ENCODE peak calls at places on chromosomes 13 and 19, in five cellular contexts. One of them, this sample, is unnamed.

GRCh38 chr19:35438527-35438926 is 9.5 kb upstream of the FFAR2 start:
- DNase-seq in psoas muscle: no peak
- DNase-seq in PC-3: no peak
- DNase-seq in A549: no peak
- DNase-seq in ovary: no peak
- DNase-seq in this sample: no peak

GRCh38 chr19:46210634-46211033 is 18.9 kb upstream of the IGFL1 start:
- DNase-seq in ovary: no peak
- DNase-seq in PC-3: no peak
- DNase-seq in A549: no peak
- DNase-seq in psoas muscle: no peak
- DNase-seq in this sample: no peak

GRCh38 chr13:19680751-19681150 is 47.3 kb downstream of the MPHOSPH8 start:
- DNase-seq in PC-3: no peak
- DNase-seq in ovary: no peak
- DNase-seq in psoas muscle: no peak
- DNase-seq in A549: no peak
- DNase-seq in this sample: no peak

GRCh38 chr13:101784313-101784712 is 331.8 kb downstream of the ITGBL1 start:
- DNase-seq in A549: no peak
- DNase-seq in psoas muscle: no peak
- DNase-seq in PC-3: no peak
- DNase-seq in ovary: no peak
- DNase-seq in this sample: no peak

GRCh38 chr13:103022328-103022727 is 43.9 kb downstream of the SLC10A2 start:
- DNase-seq in PC-3: peak; percentile 4
- DNase-seq in A549: no peak
- DNase-seq in psoas muscle: no peak
- DNase-seq in ovary: no peak
- DNase-seq in this sample: no peak

GRCh38 chr13:89150362-89150761 is 1479.2 kb downstream of the SLITRK5 start:
- DNase-seq in A549: peak; percentile 1
- DNase-seq in PC-3: peak; percentile 25
- DNase-seq in psoas muscle: no peak
- DNase-seq in ovary: no peak
- DNase-seq in this sample: no peak

GRCh38 chr13:42028113-42028799 is 20.2 kb upstream of the DGKH start:
- DNase-seq in psoas muscle: no peak
- DNase-seq in ovary: no peak
- DNase-seq in PC-3: no peak
- DNase-seq in A549: peak; percentile 53
- DNase-seq in this sample: no peak

GRCh38 chr13:111038887-111039286 is 76.2 kb upstream of the ARHGEF7 start:
- DNase-seq in A549: no peak
- DNase-seq in ovary: no peak
- DNase-seq in psoas muscle: no peak
- DNase-seq in PC-3: no peak
- DNase-seq in this sample: no peak

GRCh38 chr13:27442071-27442647 is 8.2 kb downstream of the MTIF3 start:
- DNase-seq in psoas muscle: no peak
- DNase-seq in PC-3: no peak
- DNase-seq in ovary: no peak
- DNase-seq in A549: no peak
- DNase-seq in this sample: no peak

GRCh38 chr19:8445488-8446001 is 770 bp downstream of the HNRNPM start:
- DNase-seq in ovary: peak; percentile 68
- DNase-seq in PC-3: peak; percentile 46
- DNase-seq in psoas muscle: peak; percentile 71
- DNase-seq in A549: no peak
- DNase-seq in this sample: peak; percentile 82

GRCh38 chr13:42377640-42378382 is 105.9 kb downstream of the AKAP11 start:
- DNase-seq in A549: no peak
- DNase-seq in ovary: no peak
- DNase-seq in psoas muscle: no peak
- DNase-seq in PC-3: no peak
- DNase-seq in this sample: no peak

GRCh38 chr13:19150712-19151228 is 30.9 kb downstream of the TUBA3C start:
- DNase-seq in psoas muscle: peak; percentile 66
- DNase-seq in A549: no peak
- DNase-seq in PC-3: no peak
- DNase-seq in ovary: no peak
- DNase-seq in this sample: no peak

GRCh38 chr13:33392794-33393371 is 107.3 kb upstream of the STARD13 start:
- DNase-seq in A549: no peak
- DNase-seq in PC-3: no peak
- DNase-seq in ovary: no peak
- DNase-seq in psoas muscle: no peak
- DNase-seq in this sample: no peak

GRCh38 chr19:18869781-18870530 is 26.0 kb downstream of the CERS1 start:
- DNase-seq in ovary: peak; percentile 37
- DNase-seq in psoas muscle: no peak
- DNase-seq in PC-3: no peak
- DNase-seq in A549: no peak
- DNase-seq in this sample: no peak

GRCh38 chr13:94660695-94661324 is 51.5 kb downstream of the SOX21 start:
- DNase-seq in ovary: no peak
- DNase-seq in A549: peak; percentile 45
- DNase-seq in PC-3: peak; percentile 51
- DNase-seq in psoas muscle: no peak
- DNase-seq in this sample: no peak

GRCh38 chr19:38183227-38183914 is 40.7 kb downstream of the DPF1 start:
- DNase-seq in ovary: peak; percentile 57
- DNase-seq in PC-3: no peak
- DNase-seq in A549: no peak
- DNase-seq in psoas muscle: peak; percentile 67
- DNase-seq in this sample: no peak

GRCh38 chr13:37736040-37736439 is 133.5 kb downstream of the TRPC4 start:
- DNase-seq in ovary: no peak
- DNase-seq in A549: no peak
- DNase-seq in psoas muscle: no peak
- DNase-seq in PC-3: no peak
- DNase-seq in this sample: no peak

GRCh38 chr13:49185264-49185663 is 34.9 kb upstream of the MLNR start:
- DNase-seq in ovary: no peak
- DNase-seq in A549: peak; percentile 4
- DNase-seq in psoas muscle: no peak
- DNase-seq in PC-3: peak; percentile 25
- DNase-seq in this sample: no peak

GRCh38 chr13:53206455-53206854 is 177.8 kb downstream of the OLFM4 start:
- DNase-seq in PC-3: peak; percentile 4
- DNase-seq in psoas muscle: no peak
- DNase-seq in A549: peak; percentile 7
- DNase-seq in ovary: no peak
- DNase-seq in this sample: no peak

GRCh38 chr13:25232937-25233515 is 54.3 kb downstream of the MTMR6 start:
- DNase-seq in psoas muscle: no peak
- DNase-seq in ovary: no peak
- DNase-seq in PC-3: peak; percentile 65
- DNase-seq in A549: peak; percentile 41
- DNase-seq in this sample: no peak

GRCh38 chr13:44306401-44307192 is 67.0 kb upstream of the SERP2 start:
- DNase-seq in PC-3: peak; percentile 95
- DNase-seq in psoas muscle: no peak
- DNase-seq in A549: peak; percentile 94
- DNase-seq in ovary: peak; percentile 77
- DNase-seq in this sample: peak; percentile 86

GRCh38 chr13:99916366-99917103 is 55.0 kb downstream of the ZIC5 start:
- DNase-seq in A549: peak; percentile 71
- DNase-seq in PC-3: peak; percentile 69
- DNase-seq in psoas muscle: no peak
- DNase-seq in ovary: no peak
- DNase-seq in this sample: no peak

GRCh38 chr13:108560092-108560491 is 69.3 kb upstream of the MYO16 start:
- DNase-seq in PC-3: no peak
- DNase-seq in A549: no peak
- DNase-seq in psoas muscle: no peak
- DNase-seq in ovary: no peak
- DNase-seq in this sample: no peak

GRCh38 chr13:25687622-25688225 is 315.9 kb downstream of the ATP8A2 start:
- DNase-seq in A549: no peak
- DNase-seq in ovary: no peak
- DNase-seq in psoas muscle: no peak
- DNase-seq in PC-3: no peak
- DNase-seq in this sample: no peak

GRCh38 chr19:34365463-34366401 is 736 bp downstream of the GPI start:
- DNase-seq in PC-3: peak; percentile 14
- DNase-seq in ovary: peak; percentile 49
- DNase-seq in psoas muscle: peak; percentile 70
- DNase-seq in A549: peak; percentile 60
- DNase-seq in this sample: peak; percentile 74

GRCh38 chr13:38821753-38822551 is 135.1 kb downstream of the FREM2 start:
- DNase-seq in PC-3: no peak
- DNase-seq in ovary: no peak
- DNase-seq in psoas muscle: no peak
- DNase-seq in A549: no peak
- DNase-seq in this sample: no peak

GRCh38 chr13:86946734-86947133 is 724.4 kb upstream of the SLITRK5 start:
- DNase-seq in psoas muscle: no peak
- DNase-seq in ovary: no peak
- DNase-seq in PC-3: no peak
- DNase-seq in A549: no peak
- DNase-seq in this sample: no peak

GRCh38 chr19:54320271-54320670 is 7.3 kb upstream of the LILRA5 start:
- DNase-seq in psoas muscle: no peak
- DNase-seq in ovary: no peak
- DNase-seq in PC-3: no peak
- DNase-seq in A549: no peak
- DNase-seq in this sample: no peak

GRCh38 chr13:26300140-26300539 is 46.2 kb downstream of the CDK8 start:
- DNase-seq in psoas muscle: no peak
- DNase-seq in A549: peak; percentile 7
- DNase-seq in ovary: no peak
- DNase-seq in PC-3: peak; percentile 60
- DNase-seq in this sample: no peak

DNA sequence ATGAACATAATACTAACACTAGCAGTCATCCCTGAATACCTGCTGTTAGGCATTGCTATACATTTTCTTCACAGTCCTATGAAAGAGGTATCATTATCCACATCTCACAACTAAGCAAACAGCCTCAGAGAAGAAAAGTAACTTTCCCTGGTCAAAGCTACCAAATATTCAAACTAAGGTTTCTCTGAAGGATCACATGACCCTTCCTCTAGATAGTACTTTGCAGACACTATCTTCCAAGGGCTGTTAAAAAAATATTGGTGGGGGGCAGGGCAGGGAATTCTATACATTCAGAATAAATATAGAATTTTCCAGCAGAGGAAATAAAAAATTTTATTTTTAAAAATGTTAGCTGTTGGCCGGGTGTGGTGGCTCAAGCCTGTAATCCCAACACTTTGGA is 3.1 kb downstream of the SLC25A30 start:
- DNase-seq in A549: no peak
- DNase-seq in PC-3: no peak
- DNase-seq in ovary: no peak
- DNase-seq in psoas muscle: no peak
- DNase-seq in this sample: no peak
- H3K4me3 ChIP-seq in A549: peak overlapping the region; percentile 37
- H3K4me3 ChIP-seq in PC-3: peak overlapping the region; percentile 45
- H3K4me3 ChIP-seq in ovary: peak overlapping the region; percentile 15
- H3K4me3 ChIP-seq in psoas muscle: peak overlapping the region; percentile 58
- H3K4me3 ChIP-seq in this sample: peak overlapping the region; percentile 42

GRCh38 chr13:48086272-48086671 is 8.6 kb downstream of the MED4 start:
- DNase-seq in PC-3: no peak
- DNase-seq in psoas muscle: no peak
- DNase-seq in A549: no peak
- DNase-seq in ovary: no peak
- DNase-seq in this sample: no peak

GRCh38 chr13:48078251-48078656 is 16.6 kb downstream of the MED4 start:
- DNase-seq in psoas muscle: no peak
- DNase-seq in ovary: no peak
- DNase-seq in A549: peak; percentile 21
- DNase-seq in PC-3: peak; percentile 8
- DNase-seq in this sample: no peak

DNA sequence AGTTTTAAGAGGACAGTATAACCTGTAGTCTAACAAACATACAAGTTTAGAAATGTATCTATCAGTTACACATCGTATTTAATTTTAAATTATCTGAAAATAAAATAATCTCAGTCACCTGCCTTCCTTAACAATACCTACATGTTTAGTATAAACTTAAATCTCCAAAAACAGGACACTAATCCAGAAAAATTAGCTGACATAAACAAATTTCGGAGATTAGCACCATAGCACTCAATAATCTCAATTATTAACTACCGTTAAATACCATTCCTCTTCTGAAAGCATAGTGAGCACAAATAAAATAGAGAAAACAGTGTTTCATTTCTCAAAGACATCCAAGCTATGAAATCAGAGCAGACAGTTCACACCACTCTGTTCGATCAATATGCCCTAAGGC is 13.2 kb downstream of the MED4 start:
- DNase-seq in psoas muscle: no peak
- DNase-seq in ovary: no peak
- DNase-seq in PC-3: no peak
- DNase-seq in A549: no peak
- DNase-seq in this sample: no peak
- H3K9me3 ChIP-seq in psoas muscle: no peaks in the 10 kb centered on the region
- H3K9me3 ChIP-seq in ovary: no peaks in the 10 kb centered on the region
- H3K9me3 ChIP-seq in PC-3: no peaks in the 10 kb centered on the region
- H3K9me3 ChIP-seq in A549: no peaks in the 10 kb centered on the region
- H3K9me3 ChIP-seq in this sample: no peaks in the 10 kb centered on the region

GRCh38 chr19:1074512-1075283 is 7.7 kb downstream of the ARHGAP45 start:
- DNase-seq in psoas muscle: peak; percentile 90
- DNase-seq in PC-3: peak; percentile 72
- DNase-seq in ovary: peak; percentile 74
- DNase-seq in A549: peak; percentile 74
- DNase-seq in this sample: peak; percentile 78
- H3K4me3 ChIP-seq in psoas muscle: peak overlapping the region; percentile 15
- H3K4me3 ChIP-seq in PC-3: peak overlapping the region; percentile 61
- H3K4me3 ChIP-seq in ovary: no peak overlapping the region
- H3K4me3 ChIP-seq in A549: peak overlapping the region; percentile 61
- H3K4me3 ChIP-seq in this sample: no peak overlapping the region

DNA sequence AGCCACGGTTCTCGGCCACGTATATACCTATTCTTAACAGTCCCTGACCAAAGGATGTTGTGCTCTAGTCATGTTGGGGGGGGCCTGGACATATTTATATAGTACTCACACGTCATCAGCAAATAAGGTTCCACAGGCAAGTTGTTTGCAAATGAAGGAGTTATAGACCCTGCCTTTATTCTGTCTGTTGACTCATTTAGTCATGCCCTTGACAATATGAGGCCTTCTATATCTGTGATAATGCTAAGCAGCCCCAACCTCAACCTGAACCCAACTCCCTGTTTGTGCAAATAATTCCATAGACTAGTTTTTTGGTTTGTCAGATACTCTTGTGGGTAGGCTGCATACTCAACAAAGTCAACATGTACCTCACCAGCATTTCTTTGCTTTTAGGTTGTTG is 8.9 kb downstream of the ZNF586 start:
- DNase-seq in ovary: no peak
- DNase-seq in PC-3: no peak
- DNase-seq in psoas muscle: no peak
- DNase-seq in A549: no peak
- DNase-seq in this sample: no peak
- H3K9me3 ChIP-seq in ovary: peaks cover 82% of the 10 kb centered on the region
- H3K9me3 ChIP-seq in PC-3: peaks cover 19% of the 10 kb centered on the region
- H3K9me3 ChIP-seq in psoas muscle: peaks cover 22% of the 10 kb centered on the region
- H3K9me3 ChIP-seq in A549: peaks cover 100% of the 10 kb centered on the region
- H3K9me3 ChIP-seq in this sample: peaks cover 22% of the 10 kb centered on the region